ENCODE peak calls at places on chromosomes 1 and 21, in nine cellular contexts. H is EL; P is HEK293T; Y is T-helper 17 cell; T is posterior cingulate gyrus; Z is midbrain; D is SK-N-DZ; L is stimulated activated CD8-positive, alpha-beta memory T cell treated with anti-CD3 and anti-CD28 coated beads, Interleukin-4, amount 100 ng/mL, for 1 hour; F is small intestine. Q is an unnamed sample.

GRCh38 chr1:154463512-154463990 is 38.5 kb upstream of the TDRD10 start:
- DNase-seq in H (no peak), P (no peak), Y (peak), T (no peak), Z (no peak), D (no peak), L (peak), F (no peak), Q (no peak)

GRCh38 chr1:24964811-24965570 is 34.9 kb upstream of the RUNX3 start:
- DNase-seq in H (peak), P (no peak), Y (peak), T (no peak), Z (no peak), D (no peak), L (peak), F (peak), Q (no peak)

GRCh38 chr1:25008192-25008485 is 78.1 kb upstream of the RUNX3 start:
- DNase-seq in H (no peak), P (no peak), Y (no peak), T (no peak), Z (no peak), D (no peak), L (no peak), F (no peak), Q (no peak)

GRCh38 chr1:182175340-182176068 is 114.0 kb upstream of the ZNF648 start:
- DNase-seq in H (no peak), P (no peak), Y (no peak), T (no peak), Z (no peak), D (no peak), L (no peak), F (no peak), Q (no peak)

GRCh38 chr1:111735858-111736544 is 3.2 kb downstream of the INKA2 start:
- DNase-seq in H (no peak), P (no peak), Y (no peak), T (no peak), Z (no peak), D (peak), L (no peak), F (no peak), Q (no peak)

GRCh38 chr1:151885479-151885878 is 23.8 kb downstream of the THEM4 start:
- DNase-seq in H (no peak), P (no peak), Y (no peak), T (no peak), Z (no peak), D (no peak), L (no peak), F (no peak), Q (no peak)

GRCh38 chr1:5575396-5576110 is 416.7 kb downstream of the NPHP4 start:
- DNase-seq in H (no peak), P (no peak), Y (no peak), T (no peak), Z (no peak), D (no peak), L (no peak), F (no peak), Q (no peak)

GRCh38 chr1:244735404-244735803 is 82.5 kb downstream of the DESI2 start:
- DNase-seq in H (no peak), P (no peak), Y (no peak), T (no peak), Z (no peak), D (no peak), L (no peak), F (no peak), Q (no peak)

GRCh38 chr1:170071378-170071777 is 3.1 kb downstream of the KIFAP3 start:
- DNase-seq in H (no peak), P (no peak), Y (no peak), T (no peak), Z (no peak), D (no peak), L (no peak), F (no peak), Q (no peak)

GRCh38 chr1:245156041-245156735 is 1.4 kb downstream of the KIF26B start:
- DNase-seq in H (peak), P (peak), Y (peak), T (peak), Z (peak), D (peak), L (peak), F (peak), Q (peak)

GRCh38 chr1:167270230-167270817 is 49.6 kb downstream of the POU2F1 start:
- DNase-seq in H (no peak), P (no peak), Y (no peak), T (no peak), Z (no peak), D (no peak), L (no peak), F (no peak), Q (no peak)

GRCh38 chr1:62962794-62963776 is 179.2 kb downstream of the ATG4C start:
- DNase-seq in H (peak), P (peak), Y (no peak), T (peak), Z (no peak), D (peak), L (no peak), F (peak), Q (peak)

GRCh38 chr1:93908394-93909145 is 660 bp downstream of the GCLM start:
- DNase-seq in H (peak), P (peak), Y (peak), T (peak), Z (peak), D (peak), L (peak), F (peak), Q (peak)

GRCh38 chr1:220290163-220290761 is 18.0 kb upstream of the RAB3GAP2 start:
- DNase-seq in H (no peak), P (no peak), Y (no peak), T (no peak), Z (no peak), D (no peak), L (no peak), F (no peak), Q (no peak)

GRCh38 chr1:64865105-64865757 is 101.1 kb downstream of the JAK1 start:
- DNase-seq in H (no peak), P (no peak), Y (no peak), T (no peak), Z (no peak), D (no peak), L (no peak), F (no peak), Q (no peak)

GRCh38 chr1:222073307-222073995 is 331.6 kb upstream of the DUSP10 start:
- DNase-seq in H (peak), P (no peak), Y (no peak), T (no peak), Z (no peak), D (no peak), L (no peak), F (no peak), Q (no peak)

GRCh38 chr1:228785366-228786085 is 50.2 kb downstream of the RHOU start:
- DNase-seq in H (no peak), P (no peak), Y (no peak), T (no peak), Z (no peak), D (no peak), L (no peak), F (no peak), Q (no peak)

GRCh38 chr1:172477216-172477615 is 33.3 kb upstream of the PIGC start:
- DNase-seq in H (no peak), P (no peak), Y (no peak), T (no peak), Z (no peak), D (no peak), L (no peak), F (no peak), Q (no peak)

GRCh38 chr21:45611296-45611695 is 32.2 kb upstream of the PCBP3 start:
- DNase-seq in H (no peak), P (no peak), Y (no peak), T (no peak), Z (no peak), D (no peak), L (no peak), F (no peak), Q (no peak)

GRCh38 chr1:112083487-112083886 is 94.0 kb upstream of the KCND3 start:
- DNase-seq in H (no peak), P (peak), Y (no peak), T (no peak), Z (no peak), D (no peak), L (no peak), F (no peak), Q (no peak)

Q was measured in neural crest cell.